ENCODE peak calls at places on chromosomes 5 and 9, in six cellular contexts. K is hepatocyte, V is choroid plexus epithelial cell, O is cardiac fibroblast, M is uterus, Y is fibroblast of pulmonary artery. P is an unnamed sample.

GRCh38 chr5:32964246-32964645 is 253.1 kb downstream of the NPR3 start:
- DNase-seq in K (no peak), V (peak; percentile 70), O (peak; percentile 1), M (no peak), Y (no peak), P (no peak)

GRCh38 chr9:69207503-69207902 is 33.4 kb downstream of the TJP2 start:
- DNase-seq in K (peak; percentile 19), V (no peak), O (no peak), M (no peak), Y (no peak), P (no peak)

GRCh38 chr5:73496984-73497457 is 1.2 kb upstream of the BTF3 start:
- DNase-seq in K (peak; percentile 81), V (peak; percentile 83), O (peak; percentile 66), M (no peak), Y (peak; percentile 75), P (peak; percentile 90)

GRCh38 chr5:98432378-98432777 is 341.1 kb upstream of the RGMB start:
- DNase-seq in K (no peak), V (no peak), O (no peak), M (no peak), Y (no peak), P (no peak)

GRCh38 chr5:6656680-6657079 is 23.4 kb downstream of the SRD5A1 start:
- DNase-seq in K (no peak), V (peak; percentile 8), O (no peak), M (no peak), Y (no peak), P (no peak)

GRCh38 chr9:75164573-75164972 is 76.3 kb downstream of the OSTF1 start:
- DNase-seq in K (no peak), V (no peak), O (no peak), M (no peak), Y (no peak), P (no peak)

GRCh38 chr9:133374612-133375115 is 1.2 kb downstream of the SURF4 start:
- DNase-seq in K (no peak), V (peak; percentile 72), O (peak; percentile 49), M (no peak), Y (peak; percentile 55), P (no peak)

GRCh38 chr9:18666348-18666747 is 192.4 kb downstream of the ADAMTSL1 start:
- DNase-seq in K (no peak), V (peak; percentile 36), O (peak; percentile 48), M (no peak), Y (peak; percentile 26), P (no peak)

GRCh38 chr5:33892419-33893151 is 795 bp upstream of the ADAMTS12 start:
- DNase-seq in K (peak; percentile 51), V (peak; percentile 96), O (peak; percentile 97), M (peak; percentile 52), Y (peak; percentile 96), P (no peak)

GRCh38 chr5:69308046-69308553 is 24.5 kb downstream of the CCDC125 start:
- DNase-seq in K (no peak), V (no peak), O (no peak), M (no peak), Y (no peak), P (no peak)

GRCh38 chr5:24855485-24855884 is 210.7 kb upstream of the CDH10 start:
- DNase-seq in K (no peak), V (no peak), O (no peak), M (no peak), Y (no peak), P (no peak)

GRCh38 chr9:15149450-15149849 is 157.6 kb downstream of the TTC39B start:
- DNase-seq in K (no peak), V (peak; percentile 41), O (peak; percentile 37), M (no peak), Y (no peak), P (no peak)

GRCh38 chr5:96920956-96921355 is 14.9 kb upstream of the LNPEP start:
- DNase-seq in K (no peak), V (no peak), O (no peak), M (no peak), Y (no peak), P (no peak)

GRCh38 chr5:176822426-176823075 is 12.2 kb downstream of the UNC5A start:
- DNase-seq in K (peak; percentile 47), V (no peak), O (no peak), M (no peak), Y (no peak), P (no peak)

GRCh38 chr5:94849821-94850736 is 231.6 kb downstream of the SLF1 start:
- DNase-seq in K (peak; percentile 61), V (peak; percentile 88), O (peak; percentile 73), M (no peak), Y (peak; percentile 78), P (peak; percentile 55)

GRCh38 chr9:134657666-134658377 is 16.2 kb downstream of the COL5A1 start:
- DNase-seq in K (no peak), V (no peak), O (no peak), M (no peak), Y (no peak), P (no peak)

GRCh38 chr9:111937781-111938426 is 41.3 kb downstream of the UGCG start:
- DNase-seq in K (no peak), V (peak; percentile 81), O (peak; percentile 75), M (peak; percentile 32), Y (peak; percentile 90), P (no peak)

GRCh38 chr5:148084269-148084668 is 20.5 kb downstream of the SPINK5 start:
- DNase-seq in K (no peak), V (no peak), O (no peak), M (no peak), Y (no peak), P (no peak)

GRCh38 chr9:133638711-133639110 is 2.5 kb downstream of the DBH start:
- DNase-seq in K (no peak), V (no peak), O (no peak), M (no peak), Y (no peak), P (no peak)

GRCh38 chr5:149636861-149637246 is 55.6 kb downstream of the ARHGEF37 start:
- DNase-seq in K (peak; percentile 69), V (peak; percentile 90), O (peak; percentile 81), M (no peak), Y (peak; percentile 75), P (no peak)

GRCh38 chr5:98307811-98308210 is 465.7 kb upstream of the RGMB start:
- DNase-seq in K (no peak), V (peak; percentile 60), O (peak; percentile 35), M (no peak), Y (peak; percentile 66), P (no peak)

GRCh38 chr5:107874810-107875209 is 204.1 kb upstream of the EFNA5 start:
- DNase-seq in K (no peak), V (no peak), O (no peak), M (no peak), Y (no peak), P (no peak)

GRCh38 chr5:138148811-138149210 is 9.6 kb upstream of the NME5 start:
- DNase-seq in K (no peak), V (peak; percentile 61), O (peak; percentile 91), M (no peak), Y (peak; percentile 89), P (no peak)

GRCh38 chr5:153960269-153961215 is 78.2 kb downstream of the FAM114A2 start:
- DNase-seq in K (no peak), V (no peak), O (no peak), M (no peak), Y (no peak), P (no peak)

GRCh38 chr9:125337282-125337681 is 75.7 kb downstream of the GAPVD1 start:
- DNase-seq in K (no peak), V (no peak), O (peak; percentile 9), M (no peak), Y (no peak), P (no peak)
- TF ChIP-seq CTCF in K (no peak), V (peak; percentile 24), O (no peak), M (no peak), Y (no peak), P (no peak)

GRCh38 chr5:157324237-157324636 is 58.3 kb downstream of the CYFIP2 start:
- DNase-seq in K (no peak), V (peak; percentile 7), O (no peak), M (no peak), Y (no peak), P (no peak)

GRCh38 chr5:157328277-157328912 is 62.5 kb downstream of the CYFIP2 start:
- DNase-seq in K (peak; percentile 89), V (peak; percentile 91), O (peak; percentile 92), M (peak; percentile 59), Y (peak; percentile 90), P (no peak)

GRCh38 chr5:157331807-157332206 is 65.9 kb downstream of the CYFIP2 start:
- DNase-seq in K (no peak), V (no peak), O (no peak), M (no peak), Y (no peak), P (no peak)

GRCh38 chr5:157326440-157327023 is 60.6 kb downstream of the CYFIP2 start:
- DNase-seq in K (no peak), V (no peak), O (no peak), M (no peak), Y (no peak), P (no peak)

GRCh38 chr5:157327771-157328170 is 61.8 kb downstream of the CYFIP2 start:
- DNase-seq in K (no peak), V (no peak), O (no peak), M (no peak), Y (no peak), P (no peak)
- H3K4me3 ChIP-seq in K (no peak overlapping the region), V (peak overlapping the region; percentile 49), O (no peak overlapping the region), M (no peak overlapping the region), Y (peak overlapping the region; percentile 42), P (no peak overlapping the region)

GRCh38 chr5:55037046-55037771 is 13.2 kb downstream of the GZMK start:
- DNase-seq in K (peak; percentile 6), V (peak; percentile 44), O (no peak), M (no peak), Y (peak; percentile 12), P (no peak)
- TF ChIP-seq CTCF in K (no peak), V (peak; percentile 45), O (peak; percentile 16), M (no peak), Y (peak; percentile 16), P (no peak)

GRCh38 chr5:119291877-119292276 is 63.9 kb upstream of the TNFAIP8 start:
- DNase-seq in K (no peak), V (no peak), O (no peak), M (no peak), Y (no peak), P (no peak)

GRCh38 chr5:119290161-119290569 is 65.7 kb upstream of the TNFAIP8 start:
- DNase-seq in K (no peak), V (peak; percentile 59), O (no peak), M (no peak), Y (no peak), P (no peak)

GRCh38 chr5:119291056-119291455 is 64.8 kb upstream of the TNFAIP8 start:
- DNase-seq in K (no peak), V (no peak), O (no peak), M (no peak), Y (no peak), P (no peak)

GRCh38 chr5:119289413-119289812 is 66.4 kb upstream of the TNFAIP8 start:
- DNase-seq in K (no peak), V (no peak), O (no peak), M (no peak), Y (no peak), P (no peak)

GRCh38 chr5:119290607-119291006 is 65.2 kb upstream of the TNFAIP8 start:
- DNase-seq in K (no peak), V (no peak), O (no peak), M (no peak), Y (no peak), P (no peak)
- H3K4me3 ChIP-seq in K (no peak overlapping the region), V (no peak overlapping the region), O (no peak overlapping the region), M (no peak overlapping the region), Y (no peak overlapping the region), P (no peak overlapping the region)

GRCh38 chr5:131005963-131006684 is 158.9 kb downstream of the HINT1 start:
- DNase-seq in K (peak; percentile 21), V (peak; percentile 2), O (no peak), M (no peak), Y (no peak), P (no peak)
- TF ChIP-seq CTCF in K (peak; percentile 41), V (no peak), O (no peak), M (no peak), Y (no peak), P (peak; percentile 20)

GRCh38 chr5:14266686-14267085 is 123.5 kb downstream of the TRIO start:
- DNase-seq in K (no peak), V (peak; percentile 41), O (no peak), M (no peak), Y (peak; percentile 26), P (no peak)
- H3K4me3 ChIP-seq in K (no peak overlapping the region), V (no peak overlapping the region), O (no peak overlapping the region), M (no peak overlapping the region), Y (no peak overlapping the region), P (no peak overlapping the region)